ENCODE peak calls at places on chromosome 14, in seven cellular contexts. One of them, this sample, is unnamed.

GRCh38 chr14:80567905-80568512 is 356.7 kb upstream of the DIO2 start:
- DNase-seq in GM12878: no peak
- DNase-seq in SK-N-SH: no peak
- DNase-seq in GM12892: no peak
- DNase-seq in HepG2: no peak
- DNase-seq in H1: no peak
- DNase-seq in K562: no peak
- DNase-seq in this sample: no peak

GRCh38 chr14:97077253-97077653 is 280.1 kb downstream of the VRK1 start:
- DNase-seq in H1: no peak
- DNase-seq in GM12878: peak
- DNase-seq in GM12892: no peak
- DNase-seq in HepG2: no peak
- DNase-seq in SK-N-SH: peak
- DNase-seq in K562: peak
- DNase-seq in this sample: peak

GRCh38 chr14:25698111-25698510 is 648.2 kb upstream of the STXBP6 start:
- DNase-seq in HepG2: no peak
- DNase-seq in GM12878: no peak
- DNase-seq in K562: no peak
- DNase-seq in GM12892: no peak
- DNase-seq in H1: no peak
- DNase-seq in SK-N-SH: no peak
- DNase-seq in this sample: no peak

GRCh38 chr14:34165847-34166340 is 215.0 kb upstream of the EGLN3 start:
- DNase-seq in SK-N-SH: no peak
- DNase-seq in GM12892: no peak
- DNase-seq in H1: no peak
- DNase-seq in GM12878: no peak
- DNase-seq in K562: no peak
- DNase-seq in HepG2: no peak
- DNase-seq in this sample: no peak

GRCh38 chr14:68766299-68767247 is 26.3 kb downstream of the ZFP36L1 start:
- DNase-seq in SK-N-SH: no peak
- DNase-seq in GM12878: no peak
- DNase-seq in H1: no peak
- DNase-seq in HepG2: no peak
- DNase-seq in K562: no peak
- DNase-seq in GM12892: no peak
- DNase-seq in this sample: no peak

GRCh38 chr14:60553855-60554254 is 44.9 kb downstream of the SIX6 start:
- DNase-seq in GM12892: no peak
- DNase-seq in GM12878: no peak
- DNase-seq in SK-N-SH: no peak
- DNase-seq in K562: no peak
- DNase-seq in H1: no peak
- DNase-seq in HepG2: no peak
- DNase-seq in this sample: no peak

GRCh38 chr14:85535916-85536834 is 6.2 kb downstream of the FLRT2 start:
- DNase-seq in HepG2: peak
- DNase-seq in GM12878: no peak
- DNase-seq in H1: no peak
- DNase-seq in GM12892: no peak
- DNase-seq in SK-N-SH: peak
- DNase-seq in K562: no peak
- DNase-seq in this sample: no peak

GRCh38 chr14:75372260-75372659 is 55.6 kb upstream of the JDP2 start:
- DNase-seq in H1: no peak
- DNase-seq in SK-N-SH: no peak
- DNase-seq in GM12892: no peak
- DNase-seq in GM12878: no peak
- DNase-seq in HepG2: no peak
- DNase-seq in K562: no peak
- DNase-seq in this sample: no peak

GRCh38 chr14:77642407-77642806 is 26.0 kb upstream of the SPTLC2 start:
- DNase-seq in SK-N-SH: no peak
- DNase-seq in K562: no peak
- DNase-seq in GM12892: no peak
- DNase-seq in HepG2: no peak
- DNase-seq in GM12878: no peak
- DNase-seq in H1: no peak
- DNase-seq in this sample: no peak

GRCh38 chr14:65658202-65658601 is 245.7 kb downstream of the FUT8 start:
- DNase-seq in H1: no peak
- DNase-seq in GM12892: no peak
- DNase-seq in GM12878: no peak
- DNase-seq in HepG2: no peak
- DNase-seq in K562: no peak
- DNase-seq in SK-N-SH: no peak
- DNase-seq in this sample: no peak

GRCh38 chr14:50718949-50719348 is 50.8 kb upstream of the SAV1 start:
- DNase-seq in GM12892: no peak
- DNase-seq in HepG2: peak
- DNase-seq in GM12878: no peak
- DNase-seq in H1: no peak
- DNase-seq in K562: no peak
- DNase-seq in SK-N-SH: no peak
- DNase-seq in this sample: no peak

GRCh38 chr14:21734457-21735074 is 60.9 kb upstream of the OR4E1 start:
- DNase-seq in SK-N-SH: peak
- DNase-seq in GM12878: peak
- DNase-seq in HepG2: peak
- DNase-seq in GM12892: no peak
- DNase-seq in H1: no peak
- DNase-seq in K562: peak
- DNase-seq in this sample: peak
- TF ChIP-seq TAF1 in SK-N-SH: no peak
- TF ChIP-seq TAF1 in GM12878: no peak
- TF ChIP-seq TAF1 in HepG2: no peak
- TF ChIP-seq TAF1 in GM12892: no peak
- TF ChIP-seq TAF1 in H1: no peak
- TF ChIP-seq TAF1 in K562: no peak
- TF ChIP-seq TAF1 in this sample: no peak

GRCh38 chr14:94655169-94655710 is 43.0 kb downstream of the SERPINA3 start:
- DNase-seq in GM12892: no peak
- DNase-seq in H1: no peak
- DNase-seq in HepG2: no peak
- DNase-seq in GM12878: no peak
- DNase-seq in K562: no peak
- DNase-seq in SK-N-SH: no peak
- DNase-seq in this sample: no peak
- TF ChIP-seq POLR2AphosphoS5 in GM12892: no peak
- TF ChIP-seq POLR2AphosphoS5 in H1: no peak
- TF ChIP-seq POLR2AphosphoS5 in HepG2: no peak
- TF ChIP-seq POLR2AphosphoS5 in GM12878: no peak
- TF ChIP-seq POLR2AphosphoS5 in K562: no peak
- TF ChIP-seq POLR2AphosphoS5 in SK-N-SH: no peak
- TF ChIP-seq POLR2AphosphoS5 in this sample: no peak

GRCh38 chr14:98623806-98624430 is 648.1 kb downstream of the BCL11B start:
- DNase-seq in GM12892: no peak
- DNase-seq in HepG2: no peak
- DNase-seq in K562: no peak
- DNase-seq in H1: no peak
- DNase-seq in SK-N-SH: no peak
- DNase-seq in GM12878: no peak
- DNase-seq in this sample: no peak
- TF ChIP-seq TAF1 in GM12892: no peak
- TF ChIP-seq TAF1 in HepG2: no peak
- TF ChIP-seq TAF1 in K562: no peak
- TF ChIP-seq TAF1 in H1: no peak
- TF ChIP-seq TAF1 in SK-N-SH: no peak
- TF ChIP-seq TAF1 in GM12878: no peak
- TF ChIP-seq TAF1 in this sample: no peak

GRCh38 chr14:22427771-22428228 is 161.2 kb downstream of the DAD1 start:
- DNase-seq in HepG2: peak
- DNase-seq in GM12878: no peak
- DNase-seq in GM12892: no peak
- DNase-seq in SK-N-SH: no peak
- DNase-seq in H1: no peak
- DNase-seq in K562: no peak
- DNase-seq in this sample: no peak
- TF ChIP-seq POLR2AphosphoS5 in HepG2: no peak
- TF ChIP-seq POLR2AphosphoS5 in GM12878: no peak
- TF ChIP-seq POLR2AphosphoS5 in GM12892: no peak
- TF ChIP-seq POLR2AphosphoS5 in SK-N-SH: no peak
- TF ChIP-seq POLR2AphosphoS5 in H1: no peak
- TF ChIP-seq POLR2AphosphoS5 in K562: no peak
- TF ChIP-seq POLR2AphosphoS5 in this sample: no peak

DNA sequence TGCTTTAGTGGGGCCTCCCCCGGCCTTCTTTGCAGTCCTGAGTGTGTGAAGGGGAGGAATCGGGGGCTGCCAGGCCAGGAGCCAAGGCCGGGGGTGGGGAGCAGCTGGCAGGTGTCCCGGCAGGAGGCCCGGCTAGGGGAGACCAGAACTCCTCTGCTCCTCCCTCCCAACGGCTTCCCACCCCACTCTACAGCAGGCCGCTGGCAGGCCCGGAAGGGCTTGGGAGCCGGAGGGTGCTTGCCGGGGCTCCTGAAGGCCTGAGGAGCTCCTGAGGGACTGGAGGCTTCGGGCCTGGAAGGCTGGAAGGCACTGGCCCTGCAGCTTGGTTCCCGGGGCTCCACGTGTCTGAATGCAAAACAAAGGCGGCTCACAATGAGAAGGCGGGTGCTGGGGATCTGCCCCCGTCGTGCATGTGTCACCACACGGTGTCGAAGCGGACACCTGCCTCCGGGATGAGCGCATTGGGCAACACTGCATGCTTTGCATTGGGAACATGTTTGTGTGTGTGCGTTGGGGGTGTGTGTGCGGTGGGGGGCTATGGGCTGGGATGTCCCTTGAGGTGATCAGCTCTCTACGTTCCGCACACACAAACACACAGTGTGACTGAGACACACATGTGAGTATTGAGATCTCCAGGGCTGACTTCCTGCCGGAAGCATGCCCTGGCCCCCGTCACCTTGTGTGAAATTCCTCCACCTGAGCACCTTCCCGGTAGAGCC is 30.9 kb upstream of the ANKRD9 start:
- DNase-seq in GM12892: no peak
- DNase-seq in SK-N-SH: peak
- DNase-seq in H1: no peak
- DNase-seq in K562: no peak
- DNase-seq in GM12878: no peak
- DNase-seq in HepG2: peak
- DNase-seq in this sample: no peak
- TF ChIP-seq TAF1 in GM12892: no peak
- TF ChIP-seq TAF1 in SK-N-SH: no peak
- TF ChIP-seq TAF1 in H1: no peak
- TF ChIP-seq TAF1 in K562: no peak
- TF ChIP-seq TAF1 in GM12878: no peak
- TF ChIP-seq TAF1 in HepG2: peak
- TF ChIP-seq TAF1 in this sample: no peak

This sample was measured in GM12891.